ENCODE peak calls at places on chromosomes 12 and 14, in eight cellular contexts. M is HCT116, D is PC-3, U is GM23248, A is neural progenitor cell, J is SK-N-SH, X is OCI-LY7, P is hepatocyte. R is an unnamed sample.

GRCh38 chr12:132560421-132560830 is 50.0 kb downstream of the LRCOL1 start:
- DNase-seq in M (no peak), P (peak; percentile 58), U (peak; percentile 33), J (peak; percentile 82), A (peak; percentile 70), D (peak; percentile 46), X (peak; percentile 47), R (peak; percentile 10)

GRCh38 chr12:123599721-123600120 is 2.2 kb upstream of the DDX55 start:
- DNase-seq in X (no peak), M (no peak), D (no peak), A (no peak), U (no peak), P (no peak), J (no peak), R (no peak)

GRCh38 chr14:56004323-56004722 is 113.9 kb upstream of the PELI2 start:
- DNase-seq in M (no peak), D (no peak), U (peak; percentile 26), J (no peak), P (no peak), A (no peak), X (no peak), R (no peak)

GRCh38 chr14:61516957-61517356 is 178.4 kb upstream of the HIF1A start:
- DNase-seq in D (peak; percentile 80), A (no peak), P (no peak), U (peak; percentile 94), X (no peak), M (no peak), J (no peak), R (no peak)

GRCh38 chr14:34137001-34137400 is 186.1 kb upstream of the EGLN3 start:
- DNase-seq in D (no peak), A (no peak), U (no peak), P (peak; percentile 37), M (no peak), X (no peak), J (no peak), R (no peak)

GRCh38 chr12:121805800-121806555 is 2.2 kb downstream of the SETD1B start:
- DNase-seq in J (no peak), A (no peak), U (peak; percentile 40), X (no peak), P (no peak), M (no peak), D (peak; percentile 18), R (no peak)

GRCh38 chr12:12630850-12631249 is 19.2 kb downstream of the CREBL2 start:
- DNase-seq in J (no peak), M (no peak), P (no peak), D (no peak), U (no peak), A (no peak), X (no peak), R (no peak)

GRCh38 chr14:102603293-102603907 is 11.0 kb downstream of the RCOR1 start:
- DNase-seq in M (no peak), A (no peak), P (no peak), X (no peak), U (no peak), J (no peak), D (no peak), R (no peak)

GRCh38 chr12:52585951-52586350 is 12.3 kb upstream of the KRT74 start:
- DNase-seq in P (no peak), D (no peak), M (no peak), A (no peak), X (no peak), U (no peak), J (no peak), R (no peak)

GRCh38 chr12:47576256-47576655 is 129.6 kb downstream of the RPAP3 start:
- DNase-seq in M (no peak), P (no peak), J (no peak), A (peak; percentile 92), U (no peak), X (no peak), D (no peak), R (no peak)

GRCh38 chr12:47223848-47224213 is 144.1 kb upstream of the AMIGO2 start:
- DNase-seq in P (peak; percentile 64), M (no peak), J (no peak), D (no peak), A (no peak), X (no peak), U (no peak), R (no peak)

GRCh38 chr12:49525942-49526341 is 12.9 kb upstream of the KCNH3 start:
- DNase-seq in P (no peak), M (no peak), J (no peak), A (no peak), U (no peak), D (no peak), X (no peak), R (no peak)

GRCh38 chr14:85590784-85591183 is 60.8 kb downstream of the FLRT2 start:
- DNase-seq in M (no peak), U (peak; percentile 62), X (no peak), J (no peak), D (peak; percentile 47), P (no peak), A (no peak), R (no peak)

GRCh38 chr14:30193791-30194407 is 266.3 kb upstream of the PRKD1 start:
- DNase-seq in D (peak; percentile 18), A (no peak), X (no peak), J (no peak), U (peak; percentile 94), P (no peak), M (no peak), R (no peak)

GRCh38 chr14:95500772-95501401 is 15.6 kb downstream of the SYNE3 start:
- DNase-seq in D (peak; percentile 66), J (no peak), M (no peak), P (peak; percentile 61), U (peak; percentile 96), A (no peak), X (no peak), R (no peak)

GRCh38 chr14:22646570-22647254 is 2.6 kb upstream of the OR6J1 start:
- DNase-seq in A (no peak), D (peak; percentile 91), P (no peak), J (no peak), X (no peak), M (no peak), U (peak; percentile 83), R (no peak)

GRCh38 chr12:111673503-111673902 is 12.3 kb downstream of the BRAP start:
- DNase-seq in U (peak; percentile 56), M (peak; percentile 33), J (peak; percentile 37), P (peak; percentile 32), X (peak; percentile 37), D (peak; percentile 55), A (no peak), R (no peak)

GRCh38 chr14:98069712-98070133 is 1202.3 kb downstream of the BCL11B start:
- DNase-seq in A (peak; percentile 42), D (peak; percentile 69), J (no peak), M (no peak), U (peak; percentile 0), X (no peak), P (peak; percentile 37), R (no peak)

GRCh38 chr14:102694530-102695171 is 82.6 kb upstream of the TRAF3 start:
- DNase-seq in A (peak; percentile 90), X (peak; percentile 78), D (peak; percentile 89), U (peak; percentile 80), M (peak; percentile 48), J (peak; percentile 73), P (peak; percentile 91), R (peak; percentile 56)

GRCh38 chr12:104049278-104050257 is at the start of gene GLT8D2:
- DNase-seq in U (peak; percentile 94), X (no peak), D (peak; percentile 61), P (peak; percentile 81), M (no peak), J (peak; percentile 70), A (peak; percentile 74), R (no peak)

GRCh38 chr14:103735815-103736545 is 20.4 kb downstream of the ZFYVE21 start:
- DNase-seq in P (no peak), X (no peak), D (peak; percentile 19), A (no peak), M (no peak), J (no peak), U (no peak), R (no peak)

GRCh38 chr14:34220311-34220710 is 241.7 kb downstream of the SPTSSA start:
- DNase-seq in J (no peak), M (no peak), X (no peak), U (no peak), D (no peak), P (no peak), A (no peak), R (no peak)

GRCh38 chr12:89319111-89319510 is 33.2 kb downstream of the DUSP6 start:
- DNase-seq in J (no peak), P (no peak), D (no peak), X (no peak), U (peak; percentile 7), A (peak; percentile 25), M (no peak), R (no peak)
- TF ChIP-seq EZH2phosphoT487 in J (no peak), P (no peak), D (no peak), X (no peak), U (no peak), A (no peak), M (no peak), R (no peak)

GRCh38 chr12:110088936-110089335 is 35.2 kb upstream of the IFT81 start:
- DNase-seq in M (no peak), U (no peak), D (no peak), A (no peak), J (no peak), P (no peak), X (no peak), R (no peak)

GRCh38 chr12:110080410-110080809 is 32.1 kb upstream of the C12orf76 start:
- DNase-seq in P (no peak), D (no peak), J (no peak), A (no peak), X (no peak), M (no peak), U (no peak), R (no peak)

GRCh38 chr12:110079477-110080400 is 31.4 kb upstream of the C12orf76 start:
- DNase-seq in D (no peak), X (peak; percentile 81), U (no peak), A (no peak), M (no peak), P (peak; percentile 13), J (no peak), R (peak; percentile 86)

GRCh38 chr12:110084314-110085015 is 36.1 kb upstream of the C12orf76 start:
- DNase-seq in A (no peak), X (no peak), D (no peak), J (no peak), U (peak; percentile 70), M (no peak), P (no peak), R (no peak)
- H2AFZ ChIP-seq in A (no peak overlapping the region), X (no peak overlapping the region), D (no peak overlapping the region), J (no peak overlapping the region), U (no peak overlapping the region), M (no peak overlapping the region), P (no peak overlapping the region), R (no peak overlapping the region)

GRCh38 chr14:99878563-99878962 is 85.3 kb downstream of the EML1 start:
- DNase-seq in U (no peak), J (no peak), M (no peak), P (no peak), D (no peak), A (no peak), X (no peak), R (no peak)
- TF ChIP-seq EZH2phosphoT487 in U (no peak), J (no peak), M (no peak), P (no peak), D (no peak), A (no peak), X (no peak), R (no peak)

DNA sequence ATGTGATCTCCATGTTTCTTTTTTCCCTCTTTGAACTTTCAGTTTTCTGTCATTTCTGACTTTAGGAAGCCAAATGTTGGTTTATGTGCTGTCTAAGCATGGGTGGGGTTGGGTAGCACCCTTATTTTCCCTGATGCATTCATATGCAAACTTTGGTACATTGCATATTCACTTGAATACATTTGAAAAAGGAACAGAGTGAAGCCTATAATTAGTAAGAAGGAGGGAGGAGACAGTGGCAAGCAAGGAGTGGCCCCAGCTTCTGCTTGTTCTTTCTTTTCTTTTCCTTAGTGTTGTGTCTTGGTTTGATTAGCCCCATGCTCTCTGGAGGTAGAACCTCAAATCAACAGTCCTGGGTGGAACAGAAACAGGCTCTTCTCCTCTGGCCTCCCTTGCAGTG is 8.5 kb upstream of the A2ML1 start:
- DNase-seq in P (no peak), X (no peak), J (no peak), M (no peak), U (no peak), D (no peak), A (no peak), R (no peak)
- H2AFZ ChIP-seq in P (no peak overlapping the region), X (no peak overlapping the region), J (no peak overlapping the region), M (no peak overlapping the region), U (no peak overlapping the region), D (no peak overlapping the region), A (peak overlapping the region; percentile 11), R (peak overlapping the region; percentile 8)